ENCODE peak calls at places on chromosomes 11 and 22, in five cellular contexts. One of them, this sample, is unnamed.

GRCh38 chr11:97140885-97141494 is 751.2 kb downstream of the JRKL start:
- DNase-seq in GM04504: no peak
- DNase-seq in GM19239: no peak
- DNase-seq in NCI-H748 treated with DMSO at 0.1 percent for 48 hours: no peak
- DNase-seq in lower leg skin: no peak
- DNase-seq in this sample: no peak

GRCh38 chr11:1820463-1821325 is 14.1 kb upstream of the SYT8 start:
- DNase-seq in NCI-H748 treated with DMSO at 0.1 percent for 48 hours: no peak
- DNase-seq in lower leg skin: no peak
- DNase-seq in GM04504: no peak
- DNase-seq in GM19239: no peak
- DNase-seq in this sample: no peak

GRCh38 chr11:83195176-83195531 is 1.6 kb downstream of the ANKRD42 start:
- DNase-seq in lower leg skin: no peak
- DNase-seq in NCI-H748 treated with DMSO at 0.1 percent for 48 hours: no peak
- DNase-seq in GM04504: no peak
- DNase-seq in GM19239: no peak
- DNase-seq in this sample: no peak

GRCh38 chr11:45674481-45675190 is 9.2 kb upstream of the CHST1 start:
- DNase-seq in GM04504: no peak
- DNase-seq in GM19239: no peak
- DNase-seq in lower leg skin: no peak
- DNase-seq in NCI-H748 treated with DMSO at 0.1 percent for 48 hours: no peak
- DNase-seq in this sample: no peak

GRCh38 chr22:29073618-29074275 is 912 bp downstream of the KREMEN1 start:
- DNase-seq in GM04504: no peak
- DNase-seq in NCI-H748 treated with DMSO at 0.1 percent for 48 hours: no peak
- DNase-seq in lower leg skin: peak; percentile 43
- DNase-seq in GM19239: no peak
- DNase-seq in this sample: no peak

GRCh38 chr11:134578807-134579708 is 167.0 kb upstream of the B3GAT1 start:
- DNase-seq in GM04504: no peak
- DNase-seq in GM19239: no peak
- DNase-seq in lower leg skin: peak; percentile 11
- DNase-seq in NCI-H748 treated with DMSO at 0.1 percent for 48 hours: no peak
- DNase-seq in this sample: no peak

GRCh38 chr11:6667733-6668374 is 12.2 kb upstream of the DCHS1 start:
- DNase-seq in lower leg skin: no peak
- DNase-seq in NCI-H748 treated with DMSO at 0.1 percent for 48 hours: peak; percentile 17
- DNase-seq in GM04504: no peak
- DNase-seq in GM19239: no peak
- DNase-seq in this sample: no peak

GRCh38 chr11:57775474-57775873 is 13.9 kb downstream of the CTNND1 start:
- DNase-seq in NCI-H748 treated with DMSO at 0.1 percent for 48 hours: no peak
- DNase-seq in lower leg skin: no peak
- DNase-seq in GM19239: no peak
- DNase-seq in GM04504: no peak
- DNase-seq in this sample: no peak

GRCh38 chr11:66880484-66881211 is 23.8 kb downstream of the LRFN4 start:
- DNase-seq in GM19239: no peak
- DNase-seq in lower leg skin: no peak
- DNase-seq in GM04504: no peak
- DNase-seq in NCI-H748 treated with DMSO at 0.1 percent for 48 hours: peak; percentile 17
- DNase-seq in this sample: no peak

GRCh38 chr11:117152066-117152465 is 8.0 kb downstream of the PAFAH1B2 start:
- DNase-seq in NCI-H748 treated with DMSO at 0.1 percent for 48 hours: no peak
- DNase-seq in GM04504: no peak
- DNase-seq in GM19239: no peak
- DNase-seq in lower leg skin: no peak
- DNase-seq in this sample: no peak

GRCh38 chr11:40100204-40100603 is 1359.2 kb downstream of the LRRC4C start:
- DNase-seq in lower leg skin: no peak
- DNase-seq in NCI-H748 treated with DMSO at 0.1 percent for 48 hours: no peak
- DNase-seq in GM04504: no peak
- DNase-seq in GM19239: no peak
- DNase-seq in this sample: no peak